ENCODE peak calls at places on chromosomes 16 and 17, in five cellular contexts. S is effector CD8-positive, alpha-beta T cell; W is substantia nigra; Q is GDM1; T is AG09319. P is an unnamed sample.

GRCh38 chr16:4172070-4172469 is 55.8 kb upstream of the ADCY9 start:
- DNase-seq in S (no peak), W (no peak), Q (no peak), T (no peak), P (no peak)

GRCh38 chr16:75250809-75251279 is 580 bp downstream of the BCAR1 start:
- DNase-seq in S (no peak), W (no peak), Q (no peak), T (no peak), P (no peak)

GRCh38 chr16:88382491-88383400 is at the start of gene ZNF469:
- DNase-seq in S (no peak), W (no peak), Q (no peak), T (no peak), P (peak)

GRCh38 chr16:64983983-64984382 is 137.9 kb downstream of the CDH11 start:
- DNase-seq in S (no peak), W (peak), Q (no peak), T (peak), P (peak)

GRCh38 chr17:83005639-83006038 is 73.8 kb upstream of the METRNL start:
- DNase-seq in S (no peak), W (no peak), Q (no peak), T (no peak), P (no peak)

GRCh38 chr17:38572665-38573365 is 32.9 kb downstream of the SRCIN1 start:
- DNase-seq in S (no peak), W (peak), Q (no peak), T (no peak), P (peak)

GRCh38 chr17:73637866-73638265 is 6.4 kb downstream of the SDK2 start:
- DNase-seq in S (no peak), W (no peak), Q (no peak), T (no peak), P (no peak)

GRCh38 chr16:28873543-28874201 is 4.6 kb upstream of the ATP2A1 start:
- DNase-seq in S (peak), W (no peak), Q (peak), T (no peak), P (no peak)

GRCh38 chr17:31907342-31907975 is 6.0 kb upstream of the UTP6 start:
- DNase-seq in S (no peak), W (no peak), Q (no peak), T (no peak), P (no peak)

GRCh38 chr17:80474231-80474932 is 2.0 kb downstream of the NPTX1 start:
- DNase-seq in S (no peak), W (no peak), Q (no peak), T (no peak), P (peak)

GRCh38 chr17:62807812-62808575 is at the start of gene MARCHF10:
- DNase-seq in S (no peak), W (no peak), Q (no peak), T (no peak), P (no peak)

GRCh38 chr17:2058521-2059124 is 3.7 kb downstream of the HIC1 start:
- DNase-seq in S (peak), W (peak), Q (peak), T (no peak), P (no peak)

GRCh38 chr16:10098991-10099390 is 83.2 kb downstream of the GRIN2A start:
- DNase-seq in S (no peak), W (no peak), Q (no peak), T (no peak), P (no peak)

GRCh38 chr16:3012246-3012645 is 477 bp upstream of the CLDN9 start:
- DNase-seq in S (no peak), W (no peak), Q (no peak), T (no peak), P (no peak)

GRCh38 chr16:60741810-60742209 is 1294.4 kb downstream of the CDH8 start:
- DNase-seq in S (no peak), W (no peak), Q (no peak), T (no peak), P (peak)

GRCh38 chr16:12168054-12169018 is 191.8 kb downstream of the SNX29 start:
- DNase-seq in S (no peak), W (no peak), Q (no peak), T (no peak), P (no peak)